ENCODE peak calls at places on chromosomes 2 and 18, in six cellular contexts. I is PC-3, X is GM23338, P is HAP-1, Y is tibial artery, R is neuronal stem cell. U is an unnamed sample.

GRCh38 chr2:79355569-79355968 is 157.3 kb upstream of the CTNNA2 start:
- DNase-seq in R (no peak), X (no peak), I (no peak), Y (no peak), P (no peak), U (no peak)

GRCh38 chr2:42054657-42055430 is 7.0 kb downstream of the PKDCC start:
- DNase-seq in R (no peak), I (peak; percentile 57), X (peak; percentile 84), Y (no peak), P (no peak), U (no peak)

GRCh38 chr18:37265382-37265781 is 300.2 kb downstream of the CELF4 start:
- DNase-seq in I (no peak), P (no peak), Y (no peak), X (no peak), R (no peak), U (no peak)

GRCh38 chr2:37357053-37357452 is 12.6 kb downstream of the QPCT start:
- DNase-seq in P (no peak), I (no peak), R (no peak), Y (no peak), X (no peak), U (no peak)

GRCh38 chr2:205193829-205194228 is 488.5 kb upstream of the NRP2 start:
- DNase-seq in Y (no peak), X (peak; percentile 20), P (no peak), R (no peak), I (no peak), U (no peak)

GRCh38 chr2:53994735-53995538 is 24.1 kb upstream of the PSME4 start:
- DNase-seq in R (no peak), P (no peak), Y (no peak), I (no peak), X (no peak), U (no peak)

GRCh38 chr18:10926565-10927194 is 222.7 kb downstream of the PIEZO2 start:
- DNase-seq in Y (no peak), X (peak; percentile 29), P (no peak), I (no peak), R (no peak), U (no peak)

GRCh38 chr18:61950371-61950770 is 57.6 kb upstream of the RNF152 start:
- DNase-seq in R (no peak), X (no peak), P (no peak), Y (no peak), I (no peak), U (no peak)

GRCh38 chr18:59502222-59502898 is 143.3 kb upstream of the LMAN1 start:
- DNase-seq in I (peak; percentile 73), R (no peak), X (peak; percentile 25), Y (no peak), P (no peak), U (no peak)

GRCh38 chr18:13320133-13320532 is 101.6 kb downstream of the LDLRAD4 start:
- DNase-seq in X (no peak), Y (no peak), R (no peak), P (no peak), I (no peak), U (no peak)

GRCh38 chr2:159169187-159169586 is 117.3 kb downstream of the WDSUB1 start:
- DNase-seq in Y (no peak), I (no peak), X (no peak), P (no peak), R (no peak), U (no peak)

GRCh38 chr2:182381225-182381624 is 45.6 kb downstream of the PDE1A start:
- DNase-seq in P (no peak), X (no peak), R (no peak), Y (no peak), I (no peak), U (no peak)

GRCh38 chr2:71690231-71690834 is 237.0 kb downstream of the DYSF start:
- DNase-seq in I (no peak), P (no peak), X (no peak), R (no peak), Y (peak; percentile 44), U (peak; percentile 14)

GRCh38 chr2:73176205-73176880 is 26.0 kb upstream of the NOTO start:
- DNase-seq in R (no peak), I (no peak), X (peak; percentile 49), Y (no peak), P (no peak), U (no peak)

GRCh38 chr2:192030289-192030688 is 164.4 kb downstream of the TMEFF2 start:
- DNase-seq in R (no peak), Y (no peak), I (no peak), X (peak; percentile 32), P (no peak), U (no peak)

GRCh38 chr2:218281449-218281848 is 10.9 kb downstream of the TMBIM1 start:
- DNase-seq in I (peak; percentile 42), P (no peak), X (no peak), R (no peak), Y (peak; percentile 79), U (no peak)

DNA sequence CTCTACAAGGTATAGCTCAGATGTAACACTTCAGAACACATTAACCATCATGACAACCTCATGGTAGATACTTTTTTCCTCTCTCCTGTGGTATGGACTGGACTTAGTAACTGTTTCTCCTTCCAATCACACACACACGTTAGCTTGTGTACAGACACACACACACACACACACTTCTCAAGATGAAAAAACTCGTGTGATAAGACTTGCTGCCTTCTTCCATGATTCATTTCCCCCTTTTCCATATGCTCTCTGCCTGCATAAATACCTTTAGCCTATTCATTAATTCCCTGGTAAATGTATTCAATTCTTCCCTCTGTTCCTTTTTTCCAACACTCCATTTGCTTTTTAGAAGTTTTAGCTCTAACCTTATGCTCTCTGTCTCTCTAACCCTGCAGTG is 118.9 kb upstream of the TANK start:
- DNase-seq in R (no peak), X (no peak), Y (no peak), P (no peak), I (no peak), U (no peak)
- H3K27me3 ChIP-seq in R (no peaks in the 10 kb centered on the region), X (no peaks in the 10 kb centered on the region), Y (no peaks in the 10 kb centered on the region), P (peaks cover 9% of the 10 kb centered on the region), I (no peaks in the 10 kb centered on the region), U (no peaks in the 10 kb centered on the region)

DNA sequence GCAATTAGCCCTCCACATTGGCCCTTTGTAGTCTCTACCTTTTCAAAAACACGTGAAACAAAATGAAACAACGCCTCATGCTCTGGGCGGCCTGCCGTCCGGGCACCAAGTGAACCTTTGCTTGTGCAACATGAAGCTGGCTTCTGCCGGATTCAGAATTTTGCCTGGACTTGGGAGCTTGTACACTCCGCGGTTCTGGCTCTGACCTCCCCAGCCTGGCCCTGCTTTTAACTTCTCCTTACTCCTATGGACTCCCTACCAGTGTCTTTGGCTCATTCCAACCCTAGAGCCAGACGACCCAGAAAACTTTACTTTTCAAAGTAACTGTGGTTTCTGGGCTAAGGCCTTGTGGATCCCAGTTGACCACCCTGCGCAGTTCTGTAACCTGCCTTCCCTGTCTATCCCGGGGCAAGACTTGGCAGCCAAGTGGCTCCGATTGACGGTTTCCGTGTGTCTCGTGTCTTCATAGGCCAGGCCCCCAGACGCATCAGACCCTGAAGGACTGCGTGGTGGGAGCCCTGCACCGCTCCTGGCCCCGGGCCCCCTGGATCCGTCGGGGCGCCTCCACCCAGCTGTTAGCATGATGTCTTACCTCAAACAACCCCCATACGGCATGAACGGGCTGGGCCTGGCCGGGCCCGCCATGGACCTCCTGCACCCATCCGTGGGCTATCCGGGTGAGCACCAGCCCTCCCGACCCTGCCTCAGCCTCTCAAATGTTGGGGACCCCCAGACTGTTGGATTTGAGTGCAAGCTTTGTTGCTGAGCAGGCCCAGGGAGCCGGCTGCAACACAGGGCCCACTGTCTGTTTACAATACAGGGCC is 2.0 kb downstream of the OTX1 start:
- DNase-seq in X (peak; percentile 33), Y (no peak), R (no peak), I (no peak), P (no peak), U (no peak)
- H3K27me3 ChIP-seq in X (peaks cover 95% of the 10 kb centered on the region), Y (peaks cover 100% of the 10 kb centered on the region), R (peaks cover 92% of the 10 kb centered on the region), I (no peaks in the 10 kb centered on the region), P (no peaks in the 10 kb centered on the region), U (no peaks in the 10 kb centered on the region)

GRCh38 chr18:57347784-57348183 is 4.6 kb upstream of the ST8SIA3 start:
- DNase-seq in P (no peak), I (no peak), X (no peak), R (no peak), Y (no peak), U (no peak)

GRCh38 chr18:57352271-57352701 is at the start of gene ST8SIA3:
- DNase-seq in R (no peak), P (no peak), X (peak; percentile 54), Y (no peak), I (no peak), U (no peak)

GRCh38 chr18:57353940-57354461 is 1.6 kb downstream of the ST8SIA3 start:
- DNase-seq in P (peak; percentile 50), R (peak; percentile 89), Y (no peak), X (peak; percentile 90), I (no peak), U (no peak)

GRCh38 chr18:57352761-57353136 is 392 bp downstream of the ST8SIA3 start:
- DNase-seq in X (peak; percentile 41), P (no peak), Y (no peak), R (peak; percentile 29), I (no peak), U (no peak)

DNA sequence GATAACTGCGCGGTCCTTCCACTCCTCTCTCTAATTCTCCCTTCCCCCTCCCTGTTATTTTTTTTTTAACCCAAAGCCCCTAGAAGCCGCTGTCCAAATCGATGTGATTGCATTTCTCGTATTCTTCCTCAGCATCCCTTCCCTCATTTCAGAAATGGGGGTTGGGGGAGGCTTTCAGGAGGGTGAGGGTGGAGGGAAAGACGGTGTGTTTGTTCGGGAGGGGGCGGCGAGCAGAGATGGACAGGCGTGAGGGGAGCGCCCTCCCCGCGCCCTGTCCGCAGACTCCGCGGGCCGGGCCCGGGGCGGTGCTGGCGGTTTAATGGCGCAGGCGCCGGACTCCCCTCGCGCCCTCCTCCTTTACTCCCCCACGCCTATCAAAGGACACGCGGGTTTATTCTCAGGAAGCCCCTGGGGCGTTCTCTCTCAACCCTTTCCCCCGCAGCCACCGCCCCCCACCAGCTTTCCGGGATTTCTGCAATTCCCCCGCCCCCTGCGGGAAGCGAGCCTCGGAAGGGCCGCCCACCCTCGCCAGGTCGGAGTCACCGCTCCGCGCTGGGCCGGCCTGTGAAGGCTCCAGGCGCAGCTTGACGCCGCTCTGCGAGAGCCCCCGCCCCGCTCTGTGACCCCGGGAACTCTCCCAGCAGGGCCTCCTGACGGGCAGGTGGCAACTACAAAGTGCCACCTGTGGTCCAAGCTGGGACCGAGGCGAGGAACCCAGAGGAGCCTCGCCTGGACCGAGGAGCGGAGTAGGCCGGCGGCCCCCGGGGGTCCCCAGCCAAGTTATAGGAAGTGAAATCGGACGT is 981 bp downstream of the ST8SIA3 start:
- DNase-seq in Y (no peak), R (peak; percentile 36), X (peak; percentile 81), P (no peak), I (no peak), U (no peak)
- H3K27me3 ChIP-seq in Y (peaks cover 43% of the 10 kb centered on the region), R (peaks cover 3% of the 10 kb centered on the region), X (peaks cover 39% of the 10 kb centered on the region), P (peaks cover 17% of the 10 kb centered on the region), I (peaks cover 62% of the 10 kb centered on the region), U (peaks cover 58% of the 10 kb centered on the region)

DNA sequence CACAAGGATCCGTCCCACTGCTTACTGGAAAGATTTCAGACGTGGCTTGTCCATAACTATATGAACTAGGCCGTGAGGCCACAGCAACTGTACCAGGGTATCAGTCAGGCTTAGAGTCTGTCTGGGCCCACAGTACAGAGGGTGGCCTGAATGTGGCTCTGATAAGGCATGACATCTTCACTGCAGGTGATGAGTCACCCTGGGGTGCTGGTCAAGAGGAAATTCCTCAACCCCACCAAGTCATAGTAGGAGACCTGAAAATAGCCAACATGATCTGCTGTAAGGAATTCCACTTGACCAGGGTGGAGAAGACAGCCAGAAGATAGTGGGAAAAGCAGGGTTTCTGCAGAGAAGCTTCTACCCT is 107.7 kb downstream of the INHBB start:
- DNase-seq in R (no peak), I (peak; percentile 21), Y (no peak), P (no peak), X (no peak), U (no peak)
- H3K27me3 ChIP-seq in R (peaks cover 2% of the 10 kb centered on the region), I (no peaks in the 10 kb centered on the region), Y (no peaks in the 10 kb centered on the region), P (no peaks in the 10 kb centered on the region), X (peaks cover 6% of the 10 kb centered on the region), U (no peaks in the 10 kb centered on the region)